ENCODE peak calls at places on chromosome 9, in five cellular contexts. G, N, M, I and U are unnamed samples.

GRCh38 chr9:122875523-122875922 is 29.6 kb downstream of the RC3H2 start:
- DNase-seq in G (no peak), N (no peak), M (no peak), I (no peak), U (no peak)

GRCh38 chr9:2356391-2356790 is 265.2 kb upstream of the VLDLR start:
- DNase-seq in G (no peak), N (peak), M (no peak), I (no peak), U (no peak)

GRCh38 chr9:122099271-122099869 is 6.3 kb upstream of the TTLL11 start:
- DNase-seq in G (peak), N (no peak), M (peak), I (peak), U (peak)

GRCh38 chr9:37529111-37529510 is 43.4 kb downstream of the POLR1E start:
- DNase-seq in G (no peak), N (peak), M (no peak), I (no peak), U (no peak)

GRCh38 chr9:94167055-94167346 is 82.7 kb downstream of the PTPDC1 start:
- DNase-seq in G (no peak), N (no peak), M (peak), I (peak), U (no peak)

GRCh38 chr9:90991953-90992352 is 190.3 kb downstream of the SYK start:
- DNase-seq in G (no peak), N (peak), M (no peak), I (no peak), U (no peak)

GRCh38 chr9:89676281-89676680 is 71.5 kb downstream of the GADD45G start:
- DNase-seq in G (no peak), N (no peak), M (no peak), I (no peak), U (no peak)

GRCh38 chr9:133825555-133826198 is 87.5 kb upstream of the SARDH start:
- DNase-seq in G (no peak), N (peak), M (no peak), I (no peak), U (no peak)

GRCh38 chr9:89387970-89388867 is 69.9 kb downstream of the SECISBP2 start:
- DNase-seq in G (no peak), N (no peak), M (no peak), I (no peak), U (no peak)

GRCh38 chr9:81824802-81825770 is 103.1 kb upstream of the SPATA31D4 start:
- DNase-seq in G (no peak), N (peak), M (no peak), I (no peak), U (no peak)

GRCh38 chr9:99000480-99001395 is 57.0 kb downstream of the COL15A1 start:
- DNase-seq in G (no peak), N (peak), M (peak), I (peak), U (no peak)

GRCh38 chr9:96061293-96061987 is 185.9 kb downstream of the ERCC6L2 start:
- DNase-seq in G (no peak), N (peak), M (peak), I (no peak), U (peak)

GRCh38 chr9:18122156-18122555 is 351.8 kb upstream of the ADAMTSL1 start:
- DNase-seq in G (no peak), N (peak), M (no peak), I (no peak), U (no peak)

GRCh38 chr9:122468735-122469134 is 9.0 kb downstream of the OR1J1 start:
- DNase-seq in G (no peak), N (peak), M (no peak), I (no peak), U (no peak)

GRCh38 chr9:136552117-136552685 is 6.4 kb upstream of the NOTCH1 start:
- DNase-seq in G (no peak), N (peak), M (no peak), I (no peak), U (no peak)

GRCh38 chr9:131284856-131285255 is 4.7 kb upstream of the PLPP7 start:
- DNase-seq in G (no peak), N (no peak), M (no peak), I (no peak), U (no peak)

GRCh38 chr9:12719431-12719830 is 26.2 kb downstream of the TYRP1 start:
- DNase-seq in G (no peak), N (peak), M (peak), I (no peak), U (no peak)

GRCh38 chr9:92944921-92945320 is 2.4 kb upstream of the FGD3 start:
- DNase-seq in G (no peak), N (no peak), M (no peak), I (no peak), U (no peak)

GRCh38 chr9:89750117-89750551 is 145.3 kb downstream of the GADD45G start:
- DNase-seq in G (no peak), N (no peak), M (peak), I (no peak), U (no peak)

GRCh38 chr9:114652776-114653555 is 4.6 kb downstream of the TEX53 start:
- DNase-seq in G (no peak), N (peak), M (no peak), I (no peak), U (no peak)

DNA sequence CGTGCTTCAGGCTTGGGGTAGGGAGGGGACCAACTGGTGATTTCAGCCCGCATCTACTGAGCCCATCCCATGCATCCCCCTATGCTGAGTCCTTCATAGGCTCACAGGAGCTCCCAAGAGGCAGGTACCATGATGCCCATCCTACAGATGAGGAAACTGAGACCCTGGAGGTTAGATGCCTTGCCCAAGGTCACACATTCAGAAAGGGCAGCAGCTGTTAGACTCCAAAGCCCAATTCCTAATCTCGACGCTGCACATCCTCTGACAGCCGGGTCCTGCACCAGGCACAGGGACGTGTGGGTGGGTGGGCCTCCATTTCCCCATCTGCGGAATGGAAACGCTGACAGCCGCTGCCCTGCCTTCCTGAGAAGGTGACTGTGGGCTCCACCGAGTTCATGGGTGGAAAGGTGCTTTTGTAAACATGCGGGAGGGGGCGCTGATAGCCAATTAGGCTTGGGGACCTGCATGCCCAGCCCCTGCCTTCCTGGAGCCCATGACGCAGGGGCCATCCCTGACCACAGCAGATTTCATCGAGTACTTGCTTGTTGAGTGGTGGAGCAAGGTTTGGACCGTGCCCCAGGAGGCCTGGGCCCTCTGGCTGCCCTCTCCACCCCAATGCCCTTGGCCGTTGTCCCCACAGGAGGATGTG is 2.2 kb downstream of the DNM1 start:
- DNase-seq in G (no peak), N (no peak), M (no peak), I (no peak), U (peak)
- TF ChIP-seq CTCF in G (no peak), N (no peak), M (no peak), I (no peak), U (no peak)

GRCh38 chr9:32422237-32422806 is 37.9 kb downstream of the ACO1 start:
- DNase-seq in G (no peak), N (no peak), M (no peak), I (no peak), U (no peak)

GRCh38 chr9:32419921-32420320 is 35.5 kb downstream of the ACO1 start:
- DNase-seq in G (no peak), N (no peak), M (no peak), I (no peak), U (no peak)

GRCh38 chr9:32424616-32425015 is 40.2 kb downstream of the ACO1 start:
- DNase-seq in G (no peak), N (peak), M (no peak), I (no peak), U (no peak)

GRCh38 chr9:32426278-32426939 is 42.0 kb downstream of the ACO1 start:
- DNase-seq in G (no peak), N (peak), M (no peak), I (no peak), U (no peak)

DNA sequence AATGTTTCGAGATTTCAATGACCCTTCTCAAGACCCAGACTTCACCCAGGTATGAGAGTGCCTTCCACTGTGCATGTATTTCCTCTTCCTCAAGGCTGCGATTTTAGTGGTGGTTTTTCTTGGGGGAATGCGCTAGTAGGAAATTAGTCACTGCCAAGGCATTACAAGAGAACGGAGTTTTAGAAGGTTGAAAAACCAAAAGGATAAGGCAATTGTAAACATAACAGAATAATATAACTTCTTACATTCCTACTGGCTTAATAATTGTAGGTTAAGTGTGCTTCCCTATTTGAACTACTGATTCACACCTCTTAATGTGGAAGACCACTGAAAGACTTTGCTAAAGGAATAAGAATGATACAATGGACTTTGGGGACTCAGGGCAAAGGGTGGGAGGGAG is 38.9 kb downstream of the ACO1 start:
- DNase-seq in G (no peak), N (peak), M (no peak), I (no peak), U (no peak)
- H3K27ac ChIP-seq in G (no peak), N (peak), M (no peak), I (no peak), U (no peak)

DNA sequence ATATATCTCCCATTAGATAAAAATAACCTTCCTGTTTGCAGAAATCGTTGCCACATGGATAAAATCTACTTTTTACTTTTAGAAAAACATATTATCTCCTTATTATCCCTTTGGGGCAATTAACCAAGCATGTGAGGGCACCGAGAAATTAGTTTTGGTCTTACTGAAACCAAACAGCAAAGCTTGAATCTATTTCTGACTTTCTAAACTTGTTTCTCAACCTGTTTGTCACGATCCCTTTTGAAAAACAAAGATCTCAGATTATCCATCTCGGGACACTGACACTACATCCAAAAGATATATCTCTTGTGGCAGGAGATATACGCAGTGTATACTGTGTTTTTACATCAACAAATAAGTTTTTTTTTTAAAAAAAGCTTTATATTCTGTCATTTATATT is 2.3 kb downstream of the TUT7 start:
- DNase-seq in G (no peak), N (no peak), M (no peak), I (no peak), U (no peak)
- H3K4me3 ChIP-seq in G (peak), N (peak), M (no peak), I (peak), U (peak)

DNA sequence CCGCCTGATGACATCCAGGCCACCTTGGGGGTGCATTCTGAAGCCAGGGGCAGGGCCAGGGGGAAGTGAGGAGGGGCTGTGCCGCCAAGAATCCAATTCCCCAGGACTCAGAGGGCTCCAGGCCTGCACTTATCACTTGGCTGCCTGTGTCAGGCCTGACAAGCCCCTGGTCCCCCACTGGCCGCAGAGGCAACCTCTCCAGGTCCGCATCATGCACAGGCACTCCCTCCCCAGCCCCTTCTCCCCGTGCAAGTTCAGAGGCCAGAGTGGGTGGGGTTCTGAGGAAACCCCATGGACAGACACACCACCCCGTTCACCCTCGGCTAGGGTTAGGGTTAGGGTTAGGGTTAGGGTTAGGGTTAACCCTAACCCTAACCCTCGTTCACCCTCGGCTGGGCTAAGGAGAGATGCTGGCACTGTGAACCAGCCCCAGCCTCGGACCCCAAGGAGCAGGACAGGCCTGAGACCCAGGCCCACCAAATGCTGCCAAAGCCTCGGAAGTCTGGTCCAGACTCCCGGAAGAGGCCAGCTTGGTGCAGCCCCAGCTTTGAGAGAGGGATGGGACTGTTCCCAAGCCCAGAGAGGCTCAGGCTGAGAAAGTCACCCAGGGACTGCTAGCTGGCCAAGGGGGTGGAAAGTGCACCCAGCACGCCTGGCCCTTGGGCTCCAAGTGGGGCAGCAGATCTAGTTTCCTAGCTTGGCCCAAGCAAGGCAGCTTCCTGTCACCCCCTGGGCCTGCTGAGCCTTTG is 4.9 kb downstream of the LCN2 start:
- DNase-seq in G (no peak), N (no peak), M (no peak), I (no peak), U (no peak)
- TF ChIP-seq CTCF in G (no peak), N (no peak), M (no peak), I (no peak), U (no peak)

GRCh38 chr9:104779946-104780539 is 16.1 kb downstream of the NIPSNAP3B start:
- DNase-seq in G (no peak), N (no peak), M (no peak), I (no peak), U (no peak)
- H3K27ac ChIP-seq in G (no peak), N (no peak), M (no peak), I (no peak), U (no peak)

GRCh38 chr9:22041329-22041728 is 32.2 kb upstream of the CDKN2B start:
- DNase-seq in G (no peak), N (no peak), M (no peak), I (no peak), U (no peak)
- H3K4me3 ChIP-seq in G (no peak), N (no peak), M (no peak), I (no peak), U (no peak)

GRCh38 chr9:107856633-107857032 is 367.1 kb upstream of the KLF4 start:
- DNase-seq in G (no peak), N (no peak), M (no peak), I (no peak), U (no peak)
- TF ChIP-seq CTCF in G (no peak), N (no peak), M (no peak), I (no peak), U (no peak)